ENCODE peak calls at places on chromosomes 3 and 15, in seven cellular contexts. I is K562, L is HCT116, W is HepG2, X is SK-N-SH, N is H1, H is GM12878. F is an unnamed sample.

GRCh38 chr3:74268753-74269152 is 345.7 kb downstream of the CNTN3 start:
- DNase-seq in I (no peak), L (no peak), W (no peak), X (no peak), N (no peak), H (no peak), F (no peak)

GRCh38 chr15:64808785-64809453 is 16.5 kb downstream of the PIF1 start:
- DNase-seq in I (no peak), L (no peak), W (no peak), X (peak; percentile 7), N (peak; percentile 82), H (no peak), F (peak; percentile 93)

GRCh38 chr15:29952245-29952644 is 130.0 kb upstream of the TJP1 start:
- DNase-seq in I (no peak), L (no peak), W (no peak), X (peak; percentile 30), N (no peak), H (no peak), F (no peak)

GRCh38 chr15:31934821-31935220 is 95.5 kb upstream of the CHRNA7 start:
- DNase-seq in I (no peak), L (no peak), W (no peak), X (no peak), N (no peak), H (no peak), F (no peak)

GRCh38 chr3:12894629-12895028 is 53.3 kb upstream of the RPL32 start:
- DNase-seq in I (no peak), L (no peak), W (peak; percentile 73), X (no peak), N (no peak), H (no peak), F (peak; percentile 22)

GRCh38 chr3:11154036-11154952 is at the start of gene HRH1:
- DNase-seq in I (no peak), L (no peak), W (no peak), X (peak; percentile 80), N (peak; percentile 60), H (no peak), F (no peak)

GRCh38 chr3:140251678-140252077 is 316.7 kb downstream of the CLSTN2 start:
- DNase-seq in I (no peak), L (no peak), W (no peak), X (no peak), N (no peak), H (no peak), F (peak; percentile 65)

GRCh38 chr15:59862191-59863155 is 141.6 kb upstream of the FOXB1 start:
- DNase-seq in I (no peak), L (no peak), W (no peak), X (no peak), N (peak; percentile 27), H (no peak), F (no peak)

GRCh38 chr3:29463306-29463705 is 182.4 kb downstream of the RBMS3 start:
- DNase-seq in I (no peak), L (no peak), W (no peak), X (no peak), N (no peak), H (no peak), F (no peak)

GRCh38 chr15:73800662-73801345 is 47.7 kb upstream of the INSYN1 start:
- DNase-seq in I (peak; percentile 6), L (no peak), W (no peak), X (no peak), N (no peak), H (no peak), F (no peak)

GRCh38 chr15:100098705-100099104 is 243.1 kb downstream of the ADAMTS17 start:
- DNase-seq in I (no peak), L (no peak), W (no peak), X (no peak), N (no peak), H (no peak), F (no peak)

GRCh38 chr15:51076898-51077564 is 17.7 kb downstream of the TNFAIP8L3 start:
- DNase-seq in I (no peak), L (no peak), W (no peak), X (no peak), N (peak; percentile 70), H (peak; percentile 40), F (no peak)

GRCh38 chr15:59501531-59502113 is 63.6 kb downstream of the FAM81A start:
- DNase-seq in I (peak; percentile 65), L (peak; percentile 69), W (peak; percentile 72), X (peak; percentile 60), N (peak; percentile 63), H (no peak), F (peak; percentile 61)

GRCh38 chr15:98667521-98668179 is 19.3 kb downstream of the IGF1R start:
- DNase-seq in I (no peak), L (no peak), W (no peak), X (no peak), N (peak; percentile 55), H (no peak), F (no peak)

GRCh38 chr3:172562881-172563835 is 39.9 kb upstream of the TNFSF10 start:
- DNase-seq in I (no peak), L (no peak), W (peak; percentile 61), X (no peak), N (no peak), H (no peak), F (no peak)

GRCh38 chr15:75928680-75929608 is 25.3 kb downstream of the FBXO22 start:
- DNase-seq in I (peak; percentile 70), L (peak; percentile 10), W (peak; percentile 20), X (peak; percentile 10), N (peak; percentile 60), H (no peak), F (peak; percentile 36)

GRCh38 chr3:137217733-137218132 is 259.9 kb downstream of the IL20RB start:
- DNase-seq in I (peak; percentile 19), L (no peak), W (no peak), X (peak; percentile 21), N (peak; percentile 79), H (no peak), F (peak; percentile 38)

GRCh38 chr3:12495749-12496452 is 11.6 kb downstream of the TSEN2 start:
- DNase-seq in I (peak; percentile 28), L (no peak), W (no peak), X (no peak), N (no peak), H (no peak), F (no peak)

GRCh38 chr3:131361464-131362421 is 19.8 kb upstream of the NUDT16 start:
- DNase-seq in I (peak; percentile 89), L (peak; percentile 98), W (no peak), X (no peak), N (peak; percentile 95), H (peak; percentile 37), F (peak; percentile 74)

DNA sequence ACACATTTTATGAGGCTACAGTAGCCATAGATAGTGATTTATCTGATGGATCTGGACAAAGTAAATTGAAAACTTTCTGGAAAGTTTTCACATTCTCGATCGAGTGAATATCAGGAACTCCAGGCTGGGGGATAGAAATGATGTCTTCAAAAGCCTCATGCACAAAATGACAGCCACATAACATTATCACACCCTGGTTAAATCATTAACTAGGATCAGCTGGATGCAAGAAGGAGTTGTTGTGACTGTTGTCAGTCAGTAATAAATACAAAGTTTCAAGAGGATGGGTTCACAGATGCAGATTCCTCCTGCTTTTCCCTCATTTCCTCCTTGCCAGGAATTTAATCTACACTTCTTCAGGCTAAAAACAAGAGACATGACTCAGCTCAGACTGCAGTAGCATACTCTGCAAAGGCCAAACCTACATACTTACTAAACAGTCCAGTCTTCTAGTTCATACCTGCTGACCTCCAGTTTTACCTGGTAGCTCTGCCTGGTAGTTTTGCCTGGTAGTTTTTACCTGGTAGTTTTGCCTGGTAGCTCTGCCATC is 40.9 kb downstream of the C2CD4A start:
- DNase-seq in I (no peak), L (no peak), W (no peak), X (no peak), N (no peak), H (no peak), F (no peak)
- H3K4me1 ChIP-seq in I (no peaks in the 10 kb centered on the region), L (no peaks in the 10 kb centered on the region), W (peaks cover 5% of the 10 kb centered on the region), X (peaks cover 16% of the 10 kb centered on the region), N (no peaks in the 10 kb centered on the region), H (no peaks in the 10 kb centered on the region), F (no peaks in the 10 kb centered on the region)

GRCh38 chr15:48309740-48310139 is 21.5 kb upstream of the DUT start:
- DNase-seq in I (no peak), L (no peak), W (no peak), X (no peak), N (no peak), H (no peak), F (no peak)

GRCh38 chr15:48304398-48304797 is 26.8 kb upstream of the DUT start:
- DNase-seq in I (no peak), L (no peak), W (no peak), X (no peak), N (no peak), H (no peak), F (no peak)

GRCh38 chr15:48307586-48307985 is 23.6 kb upstream of the DUT start:
- DNase-seq in I (no peak), L (no peak), W (no peak), X (no peak), N (no peak), H (no peak), F (no peak)

DNA sequence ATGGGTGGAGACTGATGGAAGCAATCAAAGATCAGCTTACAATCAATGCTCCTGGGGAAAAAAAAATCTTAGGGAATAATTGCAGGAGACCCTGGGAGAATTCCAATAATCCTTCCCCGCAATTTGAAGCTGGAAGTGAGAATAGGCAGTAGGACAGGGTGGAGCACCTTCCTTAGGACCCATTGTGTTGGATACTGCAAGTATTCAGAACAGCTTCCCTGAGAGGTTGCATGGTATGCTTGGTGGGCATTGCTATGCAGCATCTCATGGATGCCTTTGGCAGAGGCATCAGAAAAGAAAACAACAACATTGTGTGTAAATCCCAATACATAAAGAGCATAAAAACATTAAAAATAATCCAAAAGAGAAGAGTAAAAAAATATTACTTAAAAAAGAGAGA is 24.6 kb upstream of the DUT start:
- DNase-seq in I (no peak), L (no peak), W (no peak), X (no peak), N (no peak), H (no peak), F (no peak)
- TF ChIP-seq YY1 in I (no peak), L (no peak), W (no peak), X (no peak), N (no peak), H (no peak), F (no peak)

GRCh38 chr3:128609294-128609693 is 41.3 kb downstream of the RPN1 start:
- DNase-seq in I (no peak), L (no peak), W (no peak), X (no peak), N (no peak), H (no peak), F (no peak)

GRCh38 chr3:128607710-128608048 is 42.9 kb downstream of the RPN1 start:
- DNase-seq in I (no peak), L (no peak), W (no peak), X (no peak), N (peak; percentile 54), H (no peak), F (no peak)

GRCh38 chr3:128603811-128604447 is 46.7 kb downstream of the RPN1 start:
- DNase-seq in I (peak; percentile 30), L (no peak), W (no peak), X (no peak), N (no peak), H (no peak), F (no peak)

GRCh38 chr3:128603313-128603712 is 47.3 kb downstream of the RPN1 start:
- DNase-seq in I (no peak), L (no peak), W (no peak), X (no peak), N (no peak), H (no peak), F (no peak)

GRCh38 chr3:128605091-128606046 is 45.2 kb downstream of the RPN1 start:
- DNase-seq in I (no peak), L (no peak), W (peak; percentile 89), X (no peak), N (no peak), H (no peak), F (no peak)
- H3K4me1 ChIP-seq in I (peaks cover 15% of the 10 kb centered on the region), L (no peaks in the 10 kb centered on the region), W (peaks cover 37% of the 10 kb centered on the region), X (no peaks in the 10 kb centered on the region), N (no peaks in the 10 kb centered on the region), H (no peaks in the 10 kb centered on the region), F (peaks cover 20% of the 10 kb centered on the region)

GRCh38 chr3:133469140-133469731 is 69.4 kb downstream of the BFSP2 start:
- DNase-seq in I (no peak), L (no peak), W (peak; percentile 91), X (no peak), N (no peak), H (no peak), F (no peak)
- TF ChIP-seq YY1 in I (no peak), L (no peak), W (no peak), X (no peak), N (no peak), H (no peak), F (no peak)